ENCODE peak calls at places on chromosomes 4 and X, in five cellular contexts. W is SK-N-SH, E is astrocyte, N is H9, Y is PC-9. G is an unnamed sample. For H3K4me1, the result is how much of the 10 kb centered on the place peaks cover.

GRCh38 chr4:172826866-172827265 is 341.7 kb upstream of the GALNT7 start:
- DNase-seq in W (no peak), E (peak), N (no peak), Y (no peak), G (no peak)

GRCh38 chr4:186617921-186618320 is 62.6 kb upstream of the MTNR1A start:
- DNase-seq in W (no peak), E (peak), N (no peak), Y (no peak), G (no peak)

GRCh38 chr4:156751486-156751885 is 220.1 kb downstream of the PDGFC start:
- DNase-seq in W (no peak), E (peak), N (no peak), Y (no peak), G (no peak)

GRCh38 chrX:47573334-47574095 is 8.7 kb upstream of the TIMP1 start:
- DNase-seq in W (no peak), E (peak), N (peak), Y (no peak), G (peak)

GRCh38 chrX:29297171-29297800 is 710.0 kb downstream of the IL1RAPL1 start:
- DNase-seq in W (no peak), E (no peak), N (no peak), Y (no peak), G (no peak)

GRCh38 chr4:127896528-127896927 is 15.8 kb downstream of the PLK4 start:
- DNase-seq in W (no peak), E (no peak), N (no peak), Y (no peak), G (no peak)

GRCh38 chrX:22095306-22095705 is 63.2 kb downstream of the PHEX start:
- DNase-seq in W (no peak), E (peak), N (no peak), Y (no peak), G (peak)

GRCh38 chr4:38004062-38004461 is 43.9 kb downstream of the PTTG2 start:
- DNase-seq in W (no peak), E (peak), N (no peak), Y (no peak), G (no peak)

GRCh38 chr4:153541426-153542096 is 75.4 kb downstream of the TMEM131L start:
- DNase-seq in W (no peak), E (peak), N (no peak), Y (no peak), G (no peak)

GRCh38 chrX:150688911-150689451 is 4.2 kb upstream of the MTMR1 start:
- DNase-seq in W (no peak), E (peak), N (peak), Y (peak), G (no peak)

GRCh38 chrX:114508836-114509235 is 75.0 kb upstream of the HTR2C start:
- DNase-seq in W (no peak), E (no peak), N (no peak), Y (no peak), G (no peak)

GRCh38 chr4:7328913-7329638 is 105.7 kb downstream of the PSAPL1 start:
- DNase-seq in W (no peak), E (peak), N (no peak), Y (peak), G (no peak)

GRCh38 chr4:4461850-4462249 is 74.9 kb downstream of the NSG1 start:
- DNase-seq in W (peak), E (no peak), N (no peak), Y (no peak), G (no peak)

GRCh38 chr4:15198070-15198727 is 195.9 kb downstream of the CPEB2 start:
- DNase-seq in W (no peak), E (peak), N (peak), Y (no peak), G (no peak)

DNA sequence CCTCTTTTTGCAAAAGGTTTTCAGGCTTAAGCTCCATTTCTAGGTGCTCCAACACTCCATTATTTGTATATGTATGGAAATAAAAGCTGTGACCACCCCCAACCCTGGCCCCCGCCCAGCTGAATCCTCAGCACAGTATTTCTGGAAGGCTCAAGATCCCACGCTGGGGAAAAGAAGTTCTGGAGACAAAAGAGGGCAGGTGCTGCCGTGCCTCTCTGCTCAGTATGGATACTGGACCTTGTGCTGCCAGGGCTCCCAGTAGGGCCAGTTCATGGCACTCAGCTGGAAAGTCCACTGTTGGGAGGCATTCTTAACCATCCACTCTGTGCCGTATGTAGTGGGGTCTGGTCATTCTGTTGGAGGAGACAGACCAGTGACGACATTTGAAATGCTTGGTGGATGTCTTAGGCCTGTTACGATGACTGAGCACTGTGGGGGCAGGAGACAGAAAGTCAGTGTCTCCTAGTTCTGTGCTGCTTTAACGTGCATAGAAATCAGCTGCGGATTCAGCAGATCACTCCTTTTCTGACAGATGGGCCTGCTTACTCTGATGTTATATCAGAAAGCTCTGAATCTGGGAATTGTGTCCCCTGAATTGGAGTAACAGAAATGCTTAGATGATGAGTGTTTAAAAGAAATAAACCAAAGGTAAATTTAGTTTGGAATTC is 48.4 kb upstream of the MSANTD1 start:
- DNase-seq in W (no peak), E (no peak), N (no peak), Y (no peak), G (no peak)
- H3K4me1 ChIP-seq in W (under half), E (under half), N (under half), Y (under half), G (under half)

GRCh38 chr4:22483551-22483981 is 32.3 kb downstream of the ADGRA3 start:
- DNase-seq in W (no peak), E (peak), N (no peak), Y (no peak), G (no peak)

GRCh38 chr4:22486276-22486675 is 29.6 kb downstream of the ADGRA3 start:
- DNase-seq in W (no peak), E (peak), N (no peak), Y (no peak), G (no peak)

GRCh38 chr4:22487333-22487732 is 28.5 kb downstream of the ADGRA3 start:
- DNase-seq in W (no peak), E (no peak), N (no peak), Y (no peak), G (no peak)

GRCh38 chr4:22488136-22488535 is 27.7 kb downstream of the ADGRA3 start:
- DNase-seq in W (no peak), E (no peak), N (no peak), Y (no peak), G (no peak)

GRCh38 chr4:22485751-22486150 is 30.1 kb downstream of the ADGRA3 start:
- DNase-seq in W (peak), E (peak), N (no peak), Y (no peak), G (no peak)
- H3K4me2 ChIP-seq in W (peak), E (peak), N (no peak), Y (no peak), G (no peak)

GRCh38 chr4:162409048-162409447 is 245.2 kb upstream of the FSTL5 start:
- DNase-seq in W (no peak), E (no peak), N (no peak), Y (no peak), G (no peak)
- H3K4me1 ChIP-seq in W (under half), E (under half), N (under half), Y (under half), G (under half)

DNA sequence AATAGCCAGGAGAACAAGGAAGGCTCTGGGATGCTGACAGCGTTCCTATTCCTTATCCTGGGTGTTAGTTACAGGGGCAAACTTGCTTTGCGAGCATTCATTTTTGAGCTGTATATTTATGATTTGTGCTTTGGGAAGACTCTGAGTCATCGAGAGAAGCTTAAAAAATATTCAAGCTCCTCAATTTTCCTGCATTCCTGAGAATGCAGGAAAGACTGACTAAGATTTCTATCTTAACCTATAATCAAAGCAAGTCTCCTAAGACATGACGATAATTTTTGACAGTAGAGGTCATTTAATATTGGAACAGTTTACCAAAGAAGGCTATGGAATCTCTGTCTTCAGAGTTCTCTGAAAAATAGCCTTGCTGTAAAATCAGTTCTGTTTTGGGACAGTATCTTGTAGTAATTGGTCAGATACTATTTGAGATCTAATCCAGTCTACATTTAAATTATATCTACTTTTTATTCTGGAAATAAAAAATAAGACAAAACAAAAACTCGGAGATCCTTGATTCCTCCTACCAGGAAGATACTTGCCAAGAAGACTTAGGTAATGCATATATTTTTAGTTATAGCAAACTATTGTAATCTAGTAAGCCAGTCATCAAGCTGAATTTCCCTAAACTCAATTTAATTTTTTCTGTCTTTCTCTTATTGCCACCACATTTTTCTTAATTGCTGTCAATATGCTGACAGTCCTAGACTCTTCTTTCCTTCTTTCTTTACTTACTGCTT is 31.7 kb downstream of the BBS12 start:
- DNase-seq in W (no peak), E (peak), N (no peak), Y (no peak), G (no peak)
- H3K4me2 ChIP-seq in W (peak), E (peak), N (no peak), Y (no peak), G (no peak)

GRCh38 chr4:183988874-183989273 is 83.8 kb downstream of the STOX2 start:
- DNase-seq in W (no peak), E (no peak), N (no peak), Y (peak), G (no peak)

GRCh38 chr4:183987987-183988392 is 82.9 kb downstream of the STOX2 start:
- DNase-seq in W (peak), E (peak), N (peak), Y (peak), G (peak)

GRCh38 chr4:183986645-183987528 is 81.8 kb downstream of the STOX2 start:
- DNase-seq in W (no peak), E (no peak), N (no peak), Y (no peak), G (no peak)

GRCh38 chr4:183989471-183989870 is 84.4 kb downstream of the STOX2 start:
- DNase-seq in W (no peak), E (peak), N (no peak), Y (no peak), G (no peak)

GRCh38 chr4:183987529-183987946 is 82.4 kb downstream of the STOX2 start:
- DNase-seq in W (peak), E (peak), N (peak), Y (peak), G (peak)
- H3K4me1 ChIP-seq in W (under half), E (under half), N (under half), Y (under half), G (under half)

GRCh38 chr4:141645611-141646340 is 9.4 kb downstream of the IL15 start:
- DNase-seq in W (no peak), E (peak), N (no peak), Y (no peak), G (no peak)
- H3K4me2 ChIP-seq in W (peak), E (peak), N (no peak), Y (no peak), G (no peak)

GRCh38 chr4:139762715-139763114 is 97.1 kb downstream of the MGST2 start:
- DNase-seq in W (no peak), E (no peak), N (no peak), Y (no peak), G (no peak)
- H3K4me1 ChIP-seq in W (half or more), E (under half), N (under half), Y (under half), G (under half)

GRCh38 chrX:97844943-97845342 is 961.2 kb downstream of the RPA4 start:
- DNase-seq in W (peak), E (no peak), N (no peak), Y (no peak), G (no peak)

GRCh38 chrX:97843200-97843811 is 959.6 kb downstream of the RPA4 start:
- DNase-seq in W (peak), E (no peak), N (no peak), Y (no peak), G (no peak)

GRCh38 chrX:97844161-97844560 is 960.5 kb downstream of the RPA4 start:
- DNase-seq in W (peak), E (no peak), N (no peak), Y (no peak), G (no peak)

GRCh38 chrX:97841544-97842179 is 958.0 kb downstream of the RPA4 start:
- DNase-seq in W (no peak), E (no peak), N (no peak), Y (no peak), G (no peak)

DNA sequence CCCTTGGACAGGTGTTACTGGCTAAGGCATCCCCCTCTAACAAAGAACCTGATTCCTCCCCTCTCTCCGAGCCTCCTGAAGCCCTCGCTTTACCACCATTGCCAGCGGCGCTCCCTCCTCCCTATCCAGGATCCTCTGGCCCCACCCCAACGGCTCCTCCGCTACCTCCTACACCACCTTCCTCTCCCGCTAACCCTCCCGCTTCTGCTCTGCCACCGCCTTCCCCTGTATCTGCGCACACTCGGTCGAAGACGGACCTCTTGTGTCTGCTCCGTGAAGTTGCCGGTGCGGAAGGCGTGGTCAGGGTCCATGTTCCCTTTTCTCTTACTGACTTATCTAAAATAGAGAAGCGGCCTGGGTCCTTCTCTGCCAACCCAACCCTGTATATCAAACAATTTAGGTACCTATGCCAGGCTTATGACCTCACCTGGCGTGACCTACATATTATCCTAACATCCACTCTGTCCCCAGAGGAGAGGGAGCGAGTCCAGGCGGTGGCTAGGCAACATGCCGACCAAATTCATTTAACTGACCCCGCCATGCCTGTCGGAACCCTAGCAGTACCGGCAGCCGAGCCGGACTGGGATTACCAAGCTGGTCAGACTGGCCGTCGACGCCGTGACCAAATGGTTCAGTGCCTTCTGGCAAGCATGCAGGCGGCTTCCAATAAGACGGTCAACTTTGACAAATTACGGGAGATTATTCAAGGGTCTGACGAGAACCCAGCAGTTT is 958.9 kb downstream of the RPA4 start:
- DNase-seq in W (peak), E (no peak), N (no peak), Y (no peak), G (no peak)
- H3K4me2 ChIP-seq in W (no peak), E (no peak), N (no peak), Y (no peak), G (no peak)

G was measured in neuronal stem cell.